ENCODE peak calls at places on chromosomes 7 and 10, in nine cellular contexts. B, Z, P, D, C, Q, R, O and X are unnamed samples.

GRCh38 chr7:84110400-84110799 is 84.2 kb downstream of the SEMA3A start:
- DNase-seq in B (no peak), Z (no peak), P (no peak), D (no peak), C (no peak), Q (no peak), R (no peak), O (no peak), X (no peak)

GRCh38 chr10:115092555-115093285 is 445 bp upstream of the ATRNL1 start:
- DNase-seq in B (peak), Z (no peak), P (no peak), D (peak), C (peak), Q (no peak), R (peak), O (no peak), X (no peak)

GRCh38 chr10:69316313-69317059 is 38.2 kb downstream of the HK1 start:
- DNase-seq in B (no peak), Z (no peak), P (no peak), D (no peak), C (no peak), Q (no peak), R (no peak), O (peak), X (no peak)

GRCh38 chr7:28903779-28904538 is 54.2 kb downstream of the TRIL start:
- DNase-seq in B (no peak), Z (no peak), P (no peak), D (no peak), C (no peak), Q (no peak), R (no peak), O (no peak), X (no peak)

GRCh38 chr10:78955206-78955605 is 113.6 kb upstream of the ZMIZ1 start:
- DNase-seq in B (no peak), Z (no peak), P (no peak), D (no peak), C (no peak), Q (no peak), R (no peak), O (no peak), X (no peak)

GRCh38 chr7:154620307-154620706 is 382.6 kb downstream of the PAXIP1 start:
- DNase-seq in B (no peak), Z (no peak), P (no peak), D (no peak), C (no peak), Q (no peak), R (no peak), O (no peak), X (no peak)

GRCh38 chr10:8312861-8313260 is 258.4 kb downstream of the GATA3 start:
- DNase-seq in B (no peak), Z (no peak), P (no peak), D (no peak), C (no peak), Q (no peak), R (no peak), O (peak), X (no peak)

GRCh38 chr10:7383442-7383841 is 27.4 kb downstream of the SFMBT2 start:
- DNase-seq in B (no peak), Z (no peak), P (no peak), D (no peak), C (no peak), Q (no peak), R (no peak), O (no peak), X (no peak)

GRCh38 chr10:127234306-127234800 is 38.0 kb upstream of the INSYN2A start:
- DNase-seq in B (no peak), Z (no peak), P (no peak), D (no peak), C (no peak), Q (no peak), R (no peak), O (no peak), X (no peak)

GRCh38 chr7:139914306-139914747 is 85.3 kb downstream of the TBXAS1 start:
- DNase-seq in B (no peak), Z (no peak), P (no peak), D (no peak), C (no peak), Q (no peak), R (no peak), O (peak), X (no peak)

GRCh38 chr10:114995468-114995867 is 57.5 kb downstream of the TRUB1 start:
- DNase-seq in B (no peak), Z (no peak), P (no peak), D (no peak), C (no peak), Q (no peak), R (peak), O (no peak), X (no peak)

GRCh38 chr7:116691664-116692063 is 19.7 kb downstream of the MET start:
- DNase-seq in B (no peak), Z (no peak), P (no peak), D (no peak), C (no peak), Q (no peak), R (no peak), O (peak), X (no peak)

GRCh38 chr10:46545861-46546590 is 10.4 kb downstream of the GPRIN2 start:
- DNase-seq in B (no peak), Z (no peak), P (no peak), D (no peak), C (no peak), Q (no peak), R (no peak), O (no peak), X (no peak)

GRCh38 chr10:4061441-4061951 is 276.5 kb upstream of the KLF6 start:
- DNase-seq in B (peak), Z (no peak), P (no peak), D (no peak), C (peak), Q (no peak), R (no peak), O (no peak), X (no peak)

GRCh38 chr10:26776258-26776657 is 78.8 kb downstream of the PDSS1 start:
- DNase-seq in B (no peak), Z (no peak), P (no peak), D (no peak), C (no peak), Q (no peak), R (no peak), O (peak), X (no peak)

GRCh38 chr10:49552277-49552676 is 13.4 kb upstream of the ERCC6 start:
- DNase-seq in B (no peak), Z (no peak), P (no peak), D (no peak), C (no peak), Q (no peak), R (no peak), O (peak), X (no peak)

GRCh38 chr10:96442017-96442643 is 71.6 kb downstream of the TLL2 start:
- DNase-seq in B (no peak), Z (no peak), P (no peak), D (no peak), C (no peak), Q (no peak), R (no peak), O (no peak), X (no peak)

GRCh38 chr7:30886608-30887011 is 25.0 kb upstream of the AQP1 start:
- DNase-seq in B (no peak), Z (no peak), P (no peak), D (no peak), C (no peak), Q (no peak), R (no peak), O (no peak), X (no peak)

GRCh38 chr7:105810556-105810955 is 65.8 kb downstream of the ATXN7L1 start:
- DNase-seq in B (no peak), Z (peak), P (no peak), D (no peak), C (no peak), Q (no peak), R (no peak), O (no peak), X (no peak)

GRCh38 chr7:41696323-41696916 is 6.5 kb downstream of the INHBA start:
- DNase-seq in B (no peak), Z (no peak), P (no peak), D (peak), C (peak), Q (no peak), R (peak), O (peak), X (no peak)

GRCh38 chr10:131830446-131831130 is 70.2 kb upstream of the PPP2R2D start:
- DNase-seq in B (no peak), Z (no peak), P (no peak), D (no peak), C (no peak), Q (no peak), R (no peak), O (no peak), X (no peak)

GRCh38 chr7:70696139-70696782 is 435.7 kb upstream of the GALNT17 start:
- DNase-seq in B (no peak), Z (no peak), P (no peak), D (no peak), C (no peak), Q (no peak), R (peak), O (no peak), X (no peak)

GRCh38 chr10:113945687-113946085 is 91.2 kb downstream of the NHLRC2 start:
- DNase-seq in B (no peak), Z (no peak), P (no peak), D (no peak), C (no peak), Q (no peak), R (no peak), O (no peak), X (no peak)

GRCh38 chr10:5470062-5470751 is 29.2 kb downstream of the CALML5 start:
- DNase-seq in B (no peak), Z (no peak), P (no peak), D (no peak), C (no peak), Q (no peak), R (no peak), O (no peak), X (no peak)

GRCh38 chr7:20598479-20599419 is 16.7 kb upstream of the ABCB5 start:
- DNase-seq in B (no peak), Z (no peak), P (no peak), D (peak), C (no peak), Q (no peak), R (peak), O (peak), X (no peak)

GRCh38 chr10:11609492-11610093 is 1.9 kb downstream of the USP6NL start:
- DNase-seq in B (no peak), Z (no peak), P (no peak), D (no peak), C (no peak), Q (no peak), R (no peak), O (no peak), X (no peak)

GRCh38 chr7:5625938-5626337 is 155.5 kb downstream of the RNF216 start:
- DNase-seq in B (no peak), Z (no peak), P (no peak), D (no peak), C (no peak), Q (no peak), R (peak), O (peak), X (no peak)

GRCh38 chr10:3486346-3487065 is 298.5 kb downstream of the KLF6 start:
- DNase-seq in B (no peak), Z (no peak), P (no peak), D (no peak), C (peak), Q (no peak), R (peak), O (peak), X (no peak)